ENCODE peak calls at places on chromosomes 3 and 15, in five cellular contexts. W is mammary epithelial cell, F is Peyer's patch, S is body of pancreas, K is A673. D is an unnamed sample. For H3K27me3, the result is how much of the 10 kb centered on the place peaks cover.

GRCh38 chr3:116141724-116142123 is 303.6 kb downstream of the LSAMP start:
- DNase-seq in W (no peak), F (no peak), S (no peak), K (no peak), D (no peak)

GRCh38 chr15:84697353-84697990 is 18.5 kb downstream of the SEC11A start:
- DNase-seq in W (no peak), F (no peak), S (no peak), K (no peak), D (no peak)

GRCh38 chr3:103794656-103795055 is 1359.8 kb downstream of the ZPLD1 start:
- DNase-seq in W (no peak), F (no peak), S (no peak), K (peak), D (no peak)

GRCh38 chr15:66701422-66702034 is 508 bp upstream of the SMAD6 start:
- DNase-seq in W (peak), F (no peak), S (peak), K (peak), D (peak)

GRCh38 chr15:69414702-69415161 is 583 bp downstream of the KIF23 start:
- DNase-seq in W (peak), F (no peak), S (no peak), K (peak), D (no peak)

GRCh38 chr3:69568458-69568857 is 170.8 kb upstream of the MITF start:
- DNase-seq in W (no peak), F (no peak), S (no peak), K (no peak), D (no peak)

GRCh38 chr3:121072128-121072527 is 164.1 kb downstream of the STXBP5L start:
- DNase-seq in W (no peak), F (no peak), S (no peak), K (peak), D (no peak)

GRCh38 chr3:30470566-30470965 is 135.8 kb upstream of the TGFBR2 start:
- DNase-seq in W (no peak), F (no peak), S (no peak), K (no peak), D (no peak)

GRCh38 chr3:118077332-118077731 is 957.3 kb downstream of the IGSF11 start:
- DNase-seq in W (no peak), F (no peak), S (no peak), K (no peak), D (no peak)

GRCh38 chr15:55526559-55527036 is 18.6 kb upstream of the DNAAF4 start:
- DNase-seq in W (peak), F (no peak), S (peak), K (peak), D (no peak)

GRCh38 chr3:36434682-36435426 is 54.5 kb downstream of the STAC start:
- DNase-seq in W (peak), F (no peak), S (no peak), K (no peak), D (no peak)

GRCh38 chr3:87206070-87206469 is 21.0 kb upstream of the CHMP2B start:
- DNase-seq in W (peak), F (no peak), S (no peak), K (no peak), D (no peak)

GRCh38 chr15:68278345-68279217 is 1.0 kb downstream of the FEM1B start:
- DNase-seq in W (peak), F (no peak), S (peak), K (peak), D (no peak)

GRCh38 chr3:38368238-38368637 is 21.7 kb downstream of the XYLB start:
- DNase-seq in W (no peak), F (no peak), S (no peak), K (no peak), D (no peak)

GRCh38 chr3:99534951-99535704 is 103.3 kb upstream of the COL8A1 start:
- DNase-seq in W (peak), F (no peak), S (no peak), K (peak), D (no peak)

GRCh38 chr15:62163847-62164499 is 1.1 kb downstream of the C2CD4B start:
- DNase-seq in W (no peak), F (peak), S (peak), K (peak), D (no peak)

GRCh38 chr3:194330160-194330559 is 21.0 kb downstream of the CPN2 start:
- DNase-seq in W (no peak), F (no peak), S (no peak), K (no peak), D (no peak)

GRCh38 chr15:61784734-61785133 is 275.5 kb downstream of the VPS13C start:
- DNase-seq in W (no peak), F (no peak), S (no peak), K (no peak), D (no peak)

GRCh38 chr3:34012102-34012461 is 213.7 kb downstream of the PDCD6IP start:
- DNase-seq in W (peak), F (no peak), S (no peak), K (peak), D (no peak)

GRCh38 chr3:70247955-70248354 is 64.5 kb downstream of the MDFIC2 start:
- DNase-seq in W (no peak), F (no peak), S (no peak), K (no peak), D (no peak)

GRCh38 chr3:33096103-33096868 is 660 bp downstream of the GLB1 start:
- DNase-seq in W (peak), F (peak), S (peak), K (peak), D (peak)

DNA sequence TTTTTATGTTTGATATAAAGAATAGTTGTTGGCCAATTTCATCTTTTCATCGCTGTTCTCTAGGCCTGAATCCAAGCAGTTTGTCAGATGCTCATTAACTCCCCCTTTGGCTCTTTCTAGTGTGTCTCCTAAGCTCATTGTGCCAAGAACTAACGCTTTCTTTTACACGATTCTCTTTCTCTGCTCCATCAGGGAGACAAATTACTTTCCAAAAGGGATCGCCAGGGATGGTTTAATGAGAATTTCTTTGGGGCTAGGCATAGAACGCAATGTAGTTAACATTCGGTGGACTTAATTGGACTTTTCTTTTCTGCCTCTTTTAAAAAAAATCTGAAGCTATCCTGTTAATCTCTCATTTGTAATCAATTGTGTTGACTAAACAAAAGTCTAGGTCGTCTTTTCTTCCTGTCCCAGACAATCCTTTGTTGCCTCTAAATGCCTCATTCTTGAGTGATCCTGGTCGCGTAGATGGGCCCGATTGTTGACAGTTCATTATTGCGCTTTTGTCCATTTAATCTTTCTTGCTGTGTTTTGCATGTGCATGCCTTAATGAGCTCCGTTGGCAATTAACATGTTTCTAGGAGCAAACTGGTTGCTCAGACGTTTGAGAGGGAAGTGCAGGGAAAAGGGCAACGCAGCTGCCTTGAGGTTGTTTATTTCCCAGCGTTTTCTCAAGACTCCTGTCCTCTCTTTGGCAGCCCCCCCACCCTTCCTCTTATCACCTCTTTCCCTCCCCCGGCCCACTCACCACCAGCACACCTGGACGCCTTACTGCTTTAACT is 7.8 kb downstream of the FEZF2 start:
- DNase-seq in W (no peak), F (no peak), S (no peak), K (no peak), D (no peak)
- H3K27me3 ChIP-seq in W (under half), F (under half), S (under half), K (half or more), D (under half)

GRCh38 chr15:34301058-34301457 is 36.5 kb downstream of the SLC12A6 start:
- DNase-seq in W (peak), F (no peak), S (no peak), K (no peak), D (no peak)

GRCh38 chr15:34304613-34305012 is 33.0 kb downstream of the SLC12A6 start:
- DNase-seq in W (no peak), F (no peak), S (no peak), K (no peak), D (no peak)
- TF ChIP-seq CTCF in W (no peak), F (no peak), S (no peak), K (no peak), D (no peak)

DNA sequence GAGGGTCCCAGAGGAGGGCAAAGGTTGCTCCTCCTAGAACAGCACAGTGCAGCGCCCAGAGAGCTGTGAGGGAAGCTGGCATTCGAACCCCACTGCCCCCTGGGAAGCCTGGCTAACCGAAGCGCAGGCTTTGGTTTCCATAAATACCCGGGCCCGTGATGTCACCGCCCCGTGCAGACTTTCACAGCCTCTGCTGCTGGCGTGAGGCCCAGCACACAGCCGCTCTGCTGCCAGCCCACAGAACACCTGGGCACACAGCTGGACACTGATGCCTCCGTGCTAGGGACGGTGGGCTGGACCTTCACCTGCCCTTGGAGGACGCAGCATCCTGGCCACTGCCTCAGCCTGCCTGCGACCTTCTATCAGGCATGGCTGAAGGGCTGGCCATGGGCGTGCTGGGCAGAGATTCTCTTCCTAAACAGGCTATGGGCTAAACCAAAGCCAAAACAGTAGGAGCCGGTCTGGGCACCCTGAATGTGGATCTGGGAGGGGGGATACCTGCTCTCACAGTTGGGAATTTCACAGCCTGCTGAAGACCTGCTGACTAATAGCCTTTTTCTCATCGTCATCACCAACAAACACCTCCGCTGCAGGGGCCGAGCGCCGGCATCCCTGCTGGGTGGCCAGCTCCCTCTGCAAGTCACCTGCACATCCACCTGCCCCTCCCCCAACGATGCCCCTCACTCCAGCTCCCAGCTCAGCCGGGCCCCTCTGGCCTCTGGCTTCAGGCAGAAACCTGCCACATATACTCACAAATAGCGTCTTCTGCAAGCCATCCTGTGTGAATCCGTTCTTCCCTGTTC is 789 bp downstream of the IQSEC1 start:
- DNase-seq in W (peak), F (no peak), S (no peak), K (no peak), D (no peak)
- H3K27me3 ChIP-seq in W (under half), F (under half), S (under half), K (half or more), D (under half)

GRCh38 chr15:73249499-73249898 is 119.3 kb downstream of the HCN4 start:
- DNase-seq in W (no peak), F (no peak), S (no peak), K (no peak), D (no peak)
- TF ChIP-seq CTCF in W (no peak), F (no peak), S (no peak), K (no peak), D (no peak)

D was measured in right lobe of liver.